ENCODE peak calls at places on chromosomes 7 and 10, in nine cellular contexts. One of them, this sample, is unnamed.

GRCh38 chr10:48536916-48537890 is 67.7 kb downstream of the ARHGAP22 start:
- DNase-seq in lower lobe of right lung: no peak
- DNase-seq in cardiac fibroblast: no peak
- DNase-seq in BJ: no peak
- DNase-seq in progenitor cell of endocrine pancreas: no peak
- DNase-seq in endodermal cell: peak
- DNase-seq in A549: no peak
- DNase-seq in coronary artery: peak
- DNase-seq in thoracic aorta: no peak
- DNase-seq in this sample: no peak

GRCh38 chr7:158361326-158361946 is 226.2 kb downstream of the PTPRN2 start:
- DNase-seq in lower lobe of right lung: no peak
- DNase-seq in cardiac fibroblast: no peak
- DNase-seq in BJ: no peak
- DNase-seq in progenitor cell of endocrine pancreas: no peak
- DNase-seq in endodermal cell: no peak
- DNase-seq in A549: no peak
- DNase-seq in coronary artery: no peak
- DNase-seq in thoracic aorta: no peak
- DNase-seq in this sample: no peak

GRCh38 chr10:10043083-10043482 is 974.6 kb upstream of the CELF2 start:
- DNase-seq in lower lobe of right lung: no peak
- DNase-seq in cardiac fibroblast: no peak
- DNase-seq in BJ: no peak
- DNase-seq in progenitor cell of endocrine pancreas: no peak
- DNase-seq in endodermal cell: no peak
- DNase-seq in A549: no peak
- DNase-seq in coronary artery: no peak
- DNase-seq in thoracic aorta: no peak
- DNase-seq in this sample: no peak

GRCh38 chr7:32179567-32179966 is 109.4 kb upstream of the PDE1C start:
- DNase-seq in lower lobe of right lung: no peak
- DNase-seq in cardiac fibroblast: no peak
- DNase-seq in BJ: no peak
- DNase-seq in progenitor cell of endocrine pancreas: no peak
- DNase-seq in endodermal cell: no peak
- DNase-seq in A549: no peak
- DNase-seq in coronary artery: no peak
- DNase-seq in thoracic aorta: no peak
- DNase-seq in this sample: no peak

GRCh38 chr10:86654411-86655172 is at the start of gene OPN4:
- DNase-seq in lower lobe of right lung: peak
- DNase-seq in cardiac fibroblast: peak
- DNase-seq in BJ: no peak
- DNase-seq in progenitor cell of endocrine pancreas: no peak
- DNase-seq in endodermal cell: peak
- DNase-seq in A549: no peak
- DNase-seq in coronary artery: peak
- DNase-seq in thoracic aorta: no peak
- DNase-seq in this sample: no peak

GRCh38 chr7:100584046-100584676 is 1.8 kb downstream of the LRCH4 start:
- DNase-seq in lower lobe of right lung: peak
- DNase-seq in cardiac fibroblast: peak
- DNase-seq in BJ: no peak
- DNase-seq in progenitor cell of endocrine pancreas: no peak
- DNase-seq in endodermal cell: peak
- DNase-seq in A549: no peak
- DNase-seq in coronary artery: no peak
- DNase-seq in thoracic aorta: no peak
- DNase-seq in this sample: no peak

GRCh38 chr7:158876984-158877383 is 20.6 kb downstream of the DYNC2I1 start:
- DNase-seq in lower lobe of right lung: no peak
- DNase-seq in cardiac fibroblast: no peak
- DNase-seq in BJ: no peak
- DNase-seq in progenitor cell of endocrine pancreas: no peak
- DNase-seq in endodermal cell: peak
- DNase-seq in A549: no peak
- DNase-seq in coronary artery: no peak
- DNase-seq in thoracic aorta: no peak
- DNase-seq in this sample: no peak

GRCh38 chr10:93379366-93380042 is 102.6 kb downstream of the MYOF start:
- DNase-seq in lower lobe of right lung: no peak
- DNase-seq in cardiac fibroblast: peak
- DNase-seq in BJ: no peak
- DNase-seq in progenitor cell of endocrine pancreas: no peak
- DNase-seq in endodermal cell: no peak
- DNase-seq in A549: no peak
- DNase-seq in coronary artery: no peak
- DNase-seq in thoracic aorta: no peak
- DNase-seq in this sample: no peak

GRCh38 chr7:141071260-141071854 is 2.5 kb upstream of the TMEM178B start:
- DNase-seq in lower lobe of right lung: no peak
- DNase-seq in cardiac fibroblast: peak
- DNase-seq in BJ: no peak
- DNase-seq in progenitor cell of endocrine pancreas: peak
- DNase-seq in endodermal cell: peak
- DNase-seq in A549: peak
- DNase-seq in coronary artery: no peak
- DNase-seq in thoracic aorta: no peak
- DNase-seq in this sample: peak

GRCh38 chr7:27462575-27463270 is 200.0 kb downstream of the HIBADH start:
- DNase-seq in lower lobe of right lung: no peak
- DNase-seq in cardiac fibroblast: peak
- DNase-seq in BJ: no peak
- DNase-seq in progenitor cell of endocrine pancreas: no peak
- DNase-seq in endodermal cell: no peak
- DNase-seq in A549: no peak
- DNase-seq in coronary artery: no peak
- DNase-seq in thoracic aorta: no peak
- DNase-seq in this sample: no peak

GRCh38 chr10:68208424-68209042 is 23.4 kb downstream of the ATOH7 start:
- DNase-seq in lower lobe of right lung: no peak
- DNase-seq in cardiac fibroblast: peak
- DNase-seq in BJ: no peak
- DNase-seq in progenitor cell of endocrine pancreas: peak
- DNase-seq in endodermal cell: peak
- DNase-seq in A549: peak
- DNase-seq in coronary artery: no peak
- DNase-seq in thoracic aorta: no peak
- DNase-seq in this sample: peak
- TF ChIP-seq CTCF in lower lobe of right lung: no peak
- TF ChIP-seq CTCF in cardiac fibroblast: peak
- TF ChIP-seq CTCF in BJ: peak
- TF ChIP-seq CTCF in progenitor cell of endocrine pancreas: peak
- TF ChIP-seq CTCF in endodermal cell: peak
- TF ChIP-seq CTCF in A549: peak
- TF ChIP-seq CTCF in coronary artery: no peak
- TF ChIP-seq CTCF in thoracic aorta: no peak
- TF ChIP-seq CTCF in this sample: peak

GRCh38 chr10:58665361-58665760 is 152.7 kb downstream of the BICC1 start:
- DNase-seq in lower lobe of right lung: no peak
- DNase-seq in cardiac fibroblast: no peak
- DNase-seq in BJ: no peak
- DNase-seq in progenitor cell of endocrine pancreas: no peak
- DNase-seq in endodermal cell: no peak
- DNase-seq in A549: no peak
- DNase-seq in coronary artery: no peak
- DNase-seq in thoracic aorta: no peak
- DNase-seq in this sample: no peak

GRCh38 chr10:58662314-58662713 is 149.6 kb downstream of the BICC1 start:
- DNase-seq in lower lobe of right lung: no peak
- DNase-seq in cardiac fibroblast: peak
- DNase-seq in BJ: no peak
- DNase-seq in progenitor cell of endocrine pancreas: no peak
- DNase-seq in endodermal cell: no peak
- DNase-seq in A549: peak
- DNase-seq in coronary artery: no peak
- DNase-seq in thoracic aorta: no peak
- DNase-seq in this sample: no peak

GRCh38 chr10:58661336-58661735 is 148.7 kb downstream of the BICC1 start:
- DNase-seq in lower lobe of right lung: no peak
- DNase-seq in cardiac fibroblast: peak
- DNase-seq in BJ: no peak
- DNase-seq in progenitor cell of endocrine pancreas: no peak
- DNase-seq in endodermal cell: no peak
- DNase-seq in A549: no peak
- DNase-seq in coronary artery: no peak
- DNase-seq in thoracic aorta: no peak
- DNase-seq in this sample: no peak

GRCh38 chr10:58661902-58662301 is 149.2 kb downstream of the BICC1 start:
- DNase-seq in lower lobe of right lung: no peak
- DNase-seq in cardiac fibroblast: no peak
- DNase-seq in BJ: no peak
- DNase-seq in progenitor cell of endocrine pancreas: no peak
- DNase-seq in endodermal cell: no peak
- DNase-seq in A549: no peak
- DNase-seq in coronary artery: no peak
- DNase-seq in thoracic aorta: no peak
- DNase-seq in this sample: no peak

DNA sequence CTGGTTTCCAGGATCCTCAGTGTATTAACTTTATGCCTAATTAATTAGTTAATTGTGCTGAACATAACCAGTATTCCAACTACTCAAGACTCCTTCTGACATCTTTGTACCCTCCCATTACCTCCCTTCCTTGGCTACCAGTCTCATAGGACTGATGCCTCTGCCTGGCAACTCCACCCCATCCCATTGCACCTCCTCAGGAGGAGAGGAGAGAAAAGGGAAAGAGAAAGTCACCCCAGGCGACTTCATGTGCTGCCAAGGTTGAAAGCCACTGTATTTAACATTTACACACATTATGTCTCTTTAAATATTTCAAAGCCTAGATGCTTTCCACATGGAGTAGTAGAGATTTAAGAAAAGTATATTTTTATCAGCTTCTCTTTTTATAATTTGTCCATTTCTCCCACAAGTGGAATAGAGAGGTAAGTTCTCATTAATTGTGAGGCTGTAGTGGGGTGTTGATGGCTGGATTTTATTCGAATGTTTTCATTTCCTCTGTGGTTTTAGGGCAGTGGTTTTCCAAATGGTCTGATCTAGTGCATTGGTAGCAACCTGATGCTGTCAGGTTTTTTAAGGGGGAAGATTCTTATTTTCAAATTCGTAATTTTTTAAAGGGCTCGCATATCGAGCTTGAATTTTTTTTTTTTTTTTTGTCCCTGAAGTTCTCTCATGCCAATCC is 148.0 kb downstream of the BICC1 start:
- DNase-seq in lower lobe of right lung: no peak
- DNase-seq in cardiac fibroblast: peak
- DNase-seq in BJ: no peak
- DNase-seq in progenitor cell of endocrine pancreas: no peak
- DNase-seq in endodermal cell: no peak
- DNase-seq in A549: no peak
- DNase-seq in coronary artery: no peak
- DNase-seq in thoracic aorta: no peak
- DNase-seq in this sample: no peak
- TF ChIP-seq CTCF in lower lobe of right lung: no peak
- TF ChIP-seq CTCF in cardiac fibroblast: no peak
- TF ChIP-seq CTCF in BJ: no peak
- TF ChIP-seq CTCF in progenitor cell of endocrine pancreas: no peak
- TF ChIP-seq CTCF in endodermal cell: no peak
- TF ChIP-seq CTCF in A549: no peak
- TF ChIP-seq CTCF in coronary artery: no peak
- TF ChIP-seq CTCF in thoracic aorta: no peak
- TF ChIP-seq CTCF in this sample: no peak

DNA sequence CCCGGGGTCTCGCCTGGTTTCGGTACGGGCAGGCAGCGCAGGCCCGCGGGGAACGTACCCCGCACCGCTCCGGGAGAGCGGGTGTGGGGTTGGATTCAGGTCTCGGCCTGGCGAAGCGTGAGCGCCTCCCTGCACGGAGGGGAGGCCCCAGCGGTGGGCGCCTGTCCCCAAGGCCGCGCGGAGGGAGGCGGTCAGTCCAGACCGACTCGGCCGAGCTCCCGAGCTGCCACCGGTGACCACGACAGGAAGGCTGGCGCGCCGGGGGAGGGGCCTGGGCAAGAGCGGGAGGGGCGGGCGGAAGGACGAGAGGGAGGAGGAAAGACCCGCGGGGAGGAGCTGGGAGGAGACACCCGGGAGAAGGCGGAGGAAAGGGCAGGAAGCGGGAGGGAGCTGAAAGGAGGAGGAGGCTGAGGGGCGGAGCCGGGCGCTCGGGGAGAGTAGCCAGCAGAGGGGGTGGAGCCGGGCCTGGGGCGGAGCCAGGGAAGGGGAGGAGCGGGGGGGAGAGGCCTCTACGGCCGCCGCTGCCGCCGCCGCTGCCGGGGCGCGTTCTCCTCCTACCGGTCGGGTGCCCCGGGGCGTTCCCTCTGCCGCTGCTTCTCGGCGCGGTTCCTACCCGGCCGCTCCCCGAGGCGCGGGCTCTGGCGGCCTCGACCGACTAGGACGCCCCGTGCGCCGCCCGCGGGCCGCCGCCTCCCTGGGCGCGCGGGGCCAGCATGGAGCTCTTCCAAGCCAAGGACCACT is at the start of gene INPP5F:
- DNase-seq in lower lobe of right lung: peak
- DNase-seq in cardiac fibroblast: peak
- DNase-seq in BJ: peak
- DNase-seq in progenitor cell of endocrine pancreas: peak
- DNase-seq in endodermal cell: peak
- DNase-seq in A549: peak
- DNase-seq in coronary artery: peak
- DNase-seq in thoracic aorta: peak
- DNase-seq in this sample: peak
- TF ChIP-seq CTCF in lower lobe of right lung: peak
- TF ChIP-seq CTCF in cardiac fibroblast: peak
- TF ChIP-seq CTCF in BJ: peak
- TF ChIP-seq CTCF in progenitor cell of endocrine pancreas: peak
- TF ChIP-seq CTCF in endodermal cell: peak
- TF ChIP-seq CTCF in A549: peak
- TF ChIP-seq CTCF in coronary artery: no peak
- TF ChIP-seq CTCF in thoracic aorta: peak
- TF ChIP-seq CTCF in this sample: peak

DNA sequence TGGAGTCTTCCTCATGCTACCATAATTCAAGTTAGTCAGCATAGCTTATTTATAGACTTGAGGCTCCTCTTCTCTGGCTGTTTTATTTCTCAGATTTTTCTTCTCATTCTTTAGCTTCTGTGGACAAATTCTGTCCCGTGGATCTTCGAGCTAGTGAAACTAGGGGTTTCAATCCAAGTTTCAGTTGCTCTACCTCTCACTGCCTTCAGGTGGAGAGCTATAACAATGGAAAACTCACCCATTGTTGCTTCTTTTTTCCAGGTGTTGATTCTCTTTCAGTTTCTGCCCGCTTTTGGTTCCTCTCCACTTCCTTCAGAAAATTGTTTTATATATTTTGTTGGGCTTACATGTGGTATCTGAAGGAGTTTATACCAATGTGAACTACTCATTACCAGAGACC is 266.0 kb downstream of the TCF7L2 start:
- DNase-seq in lower lobe of right lung: no peak
- DNase-seq in cardiac fibroblast: no peak
- DNase-seq in BJ: no peak
- DNase-seq in progenitor cell of endocrine pancreas: no peak
- DNase-seq in endodermal cell: no peak
- DNase-seq in A549: no peak
- DNase-seq in coronary artery: no peak
- DNase-seq in thoracic aorta: no peak
- DNase-seq in this sample: no peak
- TF ChIP-seq CTCF in lower lobe of right lung: no peak
- TF ChIP-seq CTCF in cardiac fibroblast: no peak
- TF ChIP-seq CTCF in BJ: peak
- TF ChIP-seq CTCF in progenitor cell of endocrine pancreas: peak
- TF ChIP-seq CTCF in endodermal cell: peak
- TF ChIP-seq CTCF in A549: peak
- TF ChIP-seq CTCF in coronary artery: no peak
- TF ChIP-seq CTCF in thoracic aorta: no peak
- TF ChIP-seq CTCF in this sample: no peak